ENCODE peak calls at places on chromosome 3, in four cellular contexts. One of them, this sample, is unnamed.

GRCh38 chr3:38985581-38985980 is 66.2 kb downstream of the SCN11A start:
- DNase-seq in hepatocyte: no peak
- DNase-seq in neuronal stem cell: no peak
- DNase-seq in HCT116: no peak
- DNase-seq in this sample: peak; percentile 58

GRCh38 chr3:42667523-42668402 is 14.3 kb downstream of the ZBTB47 start:
- DNase-seq in hepatocyte: no peak
- DNase-seq in neuronal stem cell: no peak
- DNase-seq in HCT116: no peak
- DNase-seq in this sample: no peak

GRCh38 chr3:58206406-58207011 is 4.3 kb downstream of the DNASE1L3 start:
- DNase-seq in hepatocyte: no peak
- DNase-seq in neuronal stem cell: no peak
- DNase-seq in HCT116: no peak
- DNase-seq in this sample: peak; percentile 17

GRCh38 chr3:21540265-21540664 is 210.7 kb downstream of the ZNF385D start:
- DNase-seq in hepatocyte: no peak
- DNase-seq in neuronal stem cell: no peak
- DNase-seq in HCT116: no peak
- DNase-seq in this sample: no peak

GRCh38 chr3:81218023-81218422 is 543.4 kb downstream of the GBE1 start:
- DNase-seq in hepatocyte: peak; percentile 44
- DNase-seq in neuronal stem cell: peak; percentile 9
- DNase-seq in HCT116: no peak
- DNase-seq in this sample: peak; percentile 39

GRCh38 chr3:173440431-173440990 is 43.0 kb downstream of the NLGN1 start:
- DNase-seq in hepatocyte: no peak
- DNase-seq in neuronal stem cell: no peak
- DNase-seq in HCT116: no peak
- DNase-seq in this sample: no peak

GRCh38 chr3:175601521-175601920 is 742.4 kb downstream of the NAALADL2 start:
- DNase-seq in hepatocyte: no peak
- DNase-seq in neuronal stem cell: no peak
- DNase-seq in HCT116: no peak
- DNase-seq in this sample: peak; percentile 46

GRCh38 chr3:54831091-54831490 is 96.8 kb downstream of the LRTM1 start:
- DNase-seq in hepatocyte: no peak
- DNase-seq in neuronal stem cell: no peak
- DNase-seq in HCT116: no peak
- DNase-seq in this sample: no peak

GRCh38 chr3:128548011-128548410 is 55.0 kb upstream of the GATA2 start:
- DNase-seq in hepatocyte: no peak
- DNase-seq in neuronal stem cell: no peak
- DNase-seq in HCT116: no peak
- DNase-seq in this sample: no peak

GRCh38 chr3:160485931-160486330 is 36.3 kb upstream of the TRIM59 start:
- DNase-seq in hepatocyte: no peak
- DNase-seq in neuronal stem cell: no peak
- DNase-seq in HCT116: no peak
- DNase-seq in this sample: no peak

GRCh38 chr3:171586274-171586673 is 126.1 kb upstream of the TNIK start:
- DNase-seq in hepatocyte: no peak
- DNase-seq in neuronal stem cell: no peak
- DNase-seq in HCT116: no peak
- DNase-seq in this sample: no peak

GRCh38 chr3:113516115-113516505 is 1.2 kb upstream of the SPICE1 start:
- DNase-seq in hepatocyte: no peak
- DNase-seq in neuronal stem cell: no peak
- DNase-seq in HCT116: no peak
- DNase-seq in this sample: no peak

GRCh38 chr3:167241048-167241845 is 138.8 kb downstream of the ZBBX start:
- DNase-seq in hepatocyte: no peak
- DNase-seq in neuronal stem cell: no peak
- DNase-seq in HCT116: no peak
- DNase-seq in this sample: no peak

GRCh38 chr3:123307064-123307463 is 105.3 kb downstream of the SEC22A start:
- DNase-seq in hepatocyte: no peak
- DNase-seq in neuronal stem cell: no peak
- DNase-seq in HCT116: no peak
- DNase-seq in this sample: no peak

GRCh38 chr3:81299486-81299885 is 462.0 kb downstream of the GBE1 start:
- DNase-seq in hepatocyte: no peak
- DNase-seq in neuronal stem cell: no peak
- DNase-seq in HCT116: no peak
- DNase-seq in this sample: peak; percentile 19

GRCh38 chr3:136632625-136633081 is 119.5 kb downstream of the STAG1 start:
- DNase-seq in hepatocyte: no peak
- DNase-seq in neuronal stem cell: no peak
- DNase-seq in HCT116: no peak
- DNase-seq in this sample: no peak

GRCh38 chr3:183584246-183584913 is 28.9 kb upstream of the KLHL6 start:
- DNase-seq in hepatocyte: peak; percentile 49
- DNase-seq in neuronal stem cell: no peak
- DNase-seq in HCT116: no peak
- DNase-seq in this sample: peak; percentile 77

GRCh38 chr3:104273046-104273649 is 1093.6 kb upstream of the ALCAM start:
- DNase-seq in hepatocyte: peak; percentile 16
- DNase-seq in neuronal stem cell: no peak
- DNase-seq in HCT116: peak; percentile 19
- DNase-seq in this sample: peak; percentile 32

GRCh38 chr3:11582123-11582968 is 61.4 kb downstream of the VGLL4 start:
- DNase-seq in hepatocyte: peak; percentile 82
- DNase-seq in neuronal stem cell: no peak
- DNase-seq in HCT116: no peak
- DNase-seq in this sample: peak; percentile 95

GRCh38 chr3:48564022-48564421 is 441 bp upstream of the UCN2 start:
- DNase-seq in hepatocyte: no peak
- DNase-seq in neuronal stem cell: no peak
- DNase-seq in HCT116: peak; percentile 35
- DNase-seq in this sample: peak; percentile 57

GRCh38 chr3:24521306-24522154 is 26.9 kb upstream of the THRB start:
- DNase-seq in hepatocyte: peak; percentile 80
- DNase-seq in neuronal stem cell: peak; percentile 33
- DNase-seq in HCT116: no peak
- DNase-seq in this sample: peak; percentile 45

GRCh38 chr3:143755978-143756377 is 92.3 kb downstream of the SLC9A9 start:
- DNase-seq in hepatocyte: no peak
- DNase-seq in neuronal stem cell: no peak
- DNase-seq in HCT116: no peak
- DNase-seq in this sample: no peak

GRCh38 chr3:131622726-131623125 is 120.0 kb upstream of the MRPL3 start:
- DNase-seq in hepatocyte: no peak
- DNase-seq in neuronal stem cell: no peak
- DNase-seq in HCT116: no peak
- DNase-seq in this sample: no peak

GRCh38 chr3:43206632-43207031 is 79.7 kb upstream of the SNRK start:
- DNase-seq in hepatocyte: no peak
- DNase-seq in neuronal stem cell: no peak
- DNase-seq in HCT116: no peak
- DNase-seq in this sample: no peak

GRCh38 chr3:79881431-79881830 is 113.6 kb upstream of the ROBO1 start:
- DNase-seq in hepatocyte: no peak
- DNase-seq in neuronal stem cell: no peak
- DNase-seq in HCT116: no peak
- DNase-seq in this sample: no peak

GRCh38 chr3:14200841-14201240 is 22.2 kb downstream of the LSM3 start:
- DNase-seq in hepatocyte: no peak
- DNase-seq in neuronal stem cell: no peak
- DNase-seq in HCT116: no peak
- DNase-seq in this sample: no peak

GRCh38 chr3:196987022-196987421 is 18.4 kb upstream of the PIGZ start:
- DNase-seq in hepatocyte: no peak
- DNase-seq in neuronal stem cell: no peak
- DNase-seq in HCT116: no peak
- DNase-seq in this sample: no peak

GRCh38 chr3:175741951-175742350 is 882.8 kb downstream of the NAALADL2 start:
- DNase-seq in hepatocyte: no peak
- DNase-seq in neuronal stem cell: no peak
- DNase-seq in HCT116: no peak
- DNase-seq in this sample: peak; percentile 60

GRCh38 chr3:129003578-129004112 is 2.5 kb downstream of the EFCC1 start:
- DNase-seq in hepatocyte: peak; percentile 85
- DNase-seq in neuronal stem cell: no peak
- DNase-seq in HCT116: peak; percentile 65
- DNase-seq in this sample: no peak

GRCh38 chr3:182957676-182958075 is 22.7 kb downstream of the DCUN1D1 start:
- DNase-seq in hepatocyte: no peak
- DNase-seq in neuronal stem cell: no peak
- DNase-seq in HCT116: no peak
- DNase-seq in this sample: no peak

GRCh38 chr3:129439381-129439816 is 349 bp downstream of the MBD4 start:
- DNase-seq in hepatocyte: peak; percentile 65
- DNase-seq in neuronal stem cell: no peak
- DNase-seq in HCT116: no peak
- DNase-seq in this sample: no peak

GRCh38 chr3:185572183-185572582 is 13.9 kb upstream of the SENP2 start:
- DNase-seq in hepatocyte: no peak
- DNase-seq in neuronal stem cell: no peak
- DNase-seq in HCT116: no peak
- DNase-seq in this sample: no peak
- H3K27ac ChIP-seq in hepatocyte: no peak overlapping the region
- H3K27ac ChIP-seq in neuronal stem cell: no peak overlapping the region
- H3K27ac ChIP-seq in HCT116: no peak overlapping the region
- H3K27ac ChIP-seq in this sample: no peak overlapping the region

GRCh38 chr3:195104340-195104739 is 166.6 kb downstream of the XXYLT1 start:
- DNase-seq in hepatocyte: no peak
- DNase-seq in neuronal stem cell: no peak
- DNase-seq in HCT116: no peak
- DNase-seq in this sample: no peak

GRCh38 chr3:195101927-195102608 is 168.9 kb downstream of the XXYLT1 start:
- DNase-seq in hepatocyte: no peak
- DNase-seq in neuronal stem cell: no peak
- DNase-seq in HCT116: no peak
- DNase-seq in this sample: no peak

GRCh38 chr3:195105389-195105788 is 165.6 kb downstream of the XXYLT1 start:
- DNase-seq in hepatocyte: peak; percentile 48
- DNase-seq in neuronal stem cell: no peak
- DNase-seq in HCT116: no peak
- DNase-seq in this sample: no peak

GRCh38 chr3:195102609-195103467 is 168.1 kb downstream of the XXYLT1 start:
- DNase-seq in hepatocyte: peak; percentile 69
- DNase-seq in neuronal stem cell: no peak
- DNase-seq in HCT116: peak; percentile 61
- DNase-seq in this sample: peak; percentile 95

DNA sequence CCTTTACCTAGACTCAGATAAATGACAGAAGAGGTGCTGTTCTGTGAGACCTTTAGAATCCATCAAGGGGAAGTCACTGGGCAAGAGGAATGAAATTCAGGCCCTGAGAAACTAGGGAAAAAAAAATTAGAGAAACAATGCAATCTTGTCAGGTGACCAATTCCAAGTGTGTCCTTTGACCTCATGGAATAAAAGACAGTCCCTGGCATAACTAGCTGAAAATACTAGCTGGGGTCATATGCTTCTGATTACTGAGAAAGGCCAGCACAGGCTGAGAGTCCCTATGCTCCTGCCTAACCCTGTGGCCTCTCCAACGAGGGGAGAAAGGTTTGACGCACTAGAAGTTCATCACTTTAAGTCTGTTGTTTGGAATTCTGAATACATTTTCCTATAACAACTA is 167.3 kb downstream of the XXYLT1 start:
- DNase-seq in hepatocyte: no peak
- DNase-seq in neuronal stem cell: no peak
- DNase-seq in HCT116: no peak
- DNase-seq in this sample: no peak
- H3K4me2 ChIP-seq in hepatocyte: no peak overlapping the region
- H3K4me2 ChIP-seq in neuronal stem cell: no peak overlapping the region
- H3K4me2 ChIP-seq in HCT116: no peak overlapping the region
- H3K4me2 ChIP-seq in this sample: no peak overlapping the region

GRCh38 chr3:52092891-52093290 is 36.5 kb upstream of the DUSP7 start:
- DNase-seq in hepatocyte: no peak
- DNase-seq in neuronal stem cell: no peak
- DNase-seq in HCT116: no peak
- DNase-seq in this sample: no peak

GRCh38 chr3:52090131-52090548 is 33.8 kb upstream of the DUSP7 start:
- DNase-seq in hepatocyte: peak; percentile 71
- DNase-seq in neuronal stem cell: no peak
- DNase-seq in HCT116: peak; percentile 31
- DNase-seq in this sample: peak; percentile 96

GRCh38 chr3:52092291-52092660 is 35.9 kb upstream of the DUSP7 start:
- DNase-seq in hepatocyte: no peak
- DNase-seq in neuronal stem cell: no peak
- DNase-seq in HCT116: no peak
- DNase-seq in this sample: no peak

GRCh38 chr3:52090620-52091468 is 34.5 kb upstream of the DUSP7 start:
- DNase-seq in hepatocyte: no peak
- DNase-seq in neuronal stem cell: peak; percentile 15
- DNase-seq in HCT116: no peak
- DNase-seq in this sample: no peak

GRCh38 chr3:52091566-52092290 is 35.4 kb upstream of the DUSP7 start:
- DNase-seq in hepatocyte: no peak
- DNase-seq in neuronal stem cell: no peak
- DNase-seq in HCT116: no peak
- DNase-seq in this sample: peak; percentile 62
- H3K27ac ChIP-seq in hepatocyte: peak overlapping the region; percentile 88
- H3K27ac ChIP-seq in neuronal stem cell: peak overlapping the region; percentile 1
- H3K27ac ChIP-seq in HCT116: no peak overlapping the region
- H3K27ac ChIP-seq in this sample: peak overlapping the region; percentile 88

GRCh38 chr3:35486295-35486694 is 153.0 kb upstream of the ARPP21 start:
- DNase-seq in hepatocyte: no peak
- DNase-seq in neuronal stem cell: no peak
- DNase-seq in HCT116: no peak
- DNase-seq in this sample: no peak

GRCh38 chr3:35487396-35487795 is 151.9 kb upstream of the ARPP21 start:
- DNase-seq in hepatocyte: no peak
- DNase-seq in neuronal stem cell: no peak
- DNase-seq in HCT116: no peak
- DNase-seq in this sample: no peak

GRCh38 chr3:35483131-35483530 is 156.2 kb upstream of the ARPP21 start:
- DNase-seq in hepatocyte: no peak
- DNase-seq in neuronal stem cell: no peak
- DNase-seq in HCT116: no peak
- DNase-seq in this sample: no peak

DNA sequence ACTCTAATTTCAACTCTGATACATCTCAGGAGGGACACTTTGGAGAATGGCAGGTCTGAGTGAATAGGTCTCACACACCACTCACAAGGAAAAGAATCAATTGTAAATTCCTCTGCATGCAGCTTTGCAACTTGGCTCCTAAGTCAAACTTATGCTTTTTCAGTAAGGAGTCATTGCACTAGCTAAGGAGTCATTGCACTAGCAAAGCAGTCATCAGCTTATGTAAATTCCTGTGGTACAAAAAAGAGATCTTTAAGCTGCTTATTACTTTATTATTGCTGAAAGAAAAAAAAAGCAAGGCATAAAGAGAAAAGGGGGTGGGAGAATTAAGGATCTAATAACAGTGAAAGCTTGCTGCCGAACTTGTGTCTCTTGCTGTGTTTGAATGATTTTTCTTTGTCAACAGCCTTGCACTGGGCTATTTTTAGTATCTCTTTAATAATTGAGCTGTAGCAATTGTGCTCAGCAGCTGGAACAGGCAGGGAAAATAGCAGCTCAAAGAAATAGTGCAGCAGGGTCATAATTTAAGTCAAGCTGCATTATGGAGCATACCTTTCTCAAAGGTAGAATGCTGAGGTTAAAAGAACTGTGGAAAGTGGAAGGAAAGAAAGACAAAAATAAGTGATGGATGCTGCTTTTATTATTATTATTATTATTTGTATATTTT is 154.3 kb upstream of the ARPP21 start:
- DNase-seq in hepatocyte: no peak
- DNase-seq in neuronal stem cell: no peak
- DNase-seq in HCT116: no peak
- DNase-seq in this sample: no peak
- H3K4me2 ChIP-seq in hepatocyte: no peak overlapping the region
- H3K4me2 ChIP-seq in neuronal stem cell: no peak overlapping the region
- H3K4me2 ChIP-seq in HCT116: no peak overlapping the region
- H3K4me2 ChIP-seq in this sample: no peak overlapping the region